ENCODE peak calls at places on chromosomes 2 and 18, in four cellular contexts. A is K562, T is HepG2, M is H1. O is an unnamed sample.

GRCh38 chr2:127619191-127619590 is 26.8 kb upstream of the GPR17 start:
- DNase-seq in A (no peak), T (no peak), M (no peak), O (no peak)

GRCh38 chr2:234363011-234363487 is 133.8 kb downstream of the ARL4C start:
- DNase-seq in A (no peak), T (peak), M (no peak), O (no peak)

GRCh38 chr2:39625193-39625926 is 40.4 kb upstream of the TMEM178A start:
- DNase-seq in A (no peak), T (no peak), M (no peak), O (no peak)

GRCh38 chr18:59268722-59269562 is 4.3 kb downstream of the RAX start:
- DNase-seq in A (peak), T (peak), M (peak), O (no peak)

GRCh38 chr18:44520981-44521672 is 159.6 kb upstream of the SETBP1 start:
- DNase-seq in A (no peak), T (no peak), M (no peak), O (no peak)

GRCh38 chr18:74906189-74906588 is 302.8 kb downstream of the PTGR3 start:
- DNase-seq in A (no peak), T (no peak), M (no peak), O (no peak)

GRCh38 chr2:214808961-214809750 is at the start of gene BARD1:
- DNase-seq in A (peak), T (peak), M (peak), O (no peak)

GRCh38 chr18:25832008-25832604 is 258.3 kb downstream of the SS18 start:
- DNase-seq in A (peak), T (peak), M (peak), O (no peak)

GRCh38 chr18:55189972-55190371 is 230.7 kb upstream of the CCDC68 start:
- DNase-seq in A (peak), T (no peak), M (no peak), O (no peak)
- H3K4me3 ChIP-seq in A (no peak), T (no peak), M (no peak), O (no peak)

GRCh38 chr18:22946217-22946616 is 13.1 kb downstream of the RBBP8 start:
- DNase-seq in A (no peak), T (no peak), M (no peak), O (no peak)

GRCh38 chr18:22952525-22952924 is 19.4 kb downstream of the RBBP8 start:
- DNase-seq in A (no peak), T (no peak), M (no peak), O (no peak)

GRCh38 chr18:22943847-22944246 is 10.7 kb downstream of the RBBP8 start:
- DNase-seq in A (no peak), T (no peak), M (no peak), O (no peak)

GRCh38 chr18:22951823-22952222 is 18.7 kb downstream of the RBBP8 start:
- DNase-seq in A (no peak), T (no peak), M (no peak), O (no peak)

DNA sequence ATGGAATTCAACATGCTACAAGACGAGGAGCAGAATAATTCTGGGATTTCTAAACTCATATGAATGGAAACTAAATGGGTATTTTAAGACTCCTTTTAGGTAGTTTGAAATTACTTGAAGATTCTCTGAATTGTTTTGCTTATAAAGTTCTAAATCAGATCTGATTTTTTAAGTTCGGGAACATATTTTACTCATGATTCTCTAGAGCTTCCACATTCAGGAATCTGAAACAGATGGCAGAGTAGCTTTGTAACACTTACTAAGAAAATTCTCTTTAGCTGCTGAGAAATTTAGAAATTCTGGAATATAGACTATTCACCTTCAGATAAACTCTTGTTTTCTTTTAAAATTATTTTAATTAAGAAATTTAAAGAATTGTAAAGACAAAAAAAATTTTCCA is 13.7 kb downstream of the RBBP8 start:
- DNase-seq in A (no peak), T (no peak), M (no peak), O (no peak)
- TF ChIP-seq ATF2 in A (no peak), T (no peak), M (no peak), O (no peak)

GRCh38 chr2:101127319-101128056 is 23.7 kb downstream of the TBC1D8 start:
- DNase-seq in A (no peak), T (no peak), M (no peak), O (no peak)
- H3K4me3 ChIP-seq in A (no peak), T (no peak), M (no peak), O (no peak)

GRCh38 chr2:134142341-134142738 is 111.5 kb upstream of the MGAT5 start:
- DNase-seq in A (no peak), T (no peak), M (no peak), O (no peak)
- TF ChIP-seq ATF2 in A (no peak), T (no peak), M (no peak), O (no peak)

DNA sequence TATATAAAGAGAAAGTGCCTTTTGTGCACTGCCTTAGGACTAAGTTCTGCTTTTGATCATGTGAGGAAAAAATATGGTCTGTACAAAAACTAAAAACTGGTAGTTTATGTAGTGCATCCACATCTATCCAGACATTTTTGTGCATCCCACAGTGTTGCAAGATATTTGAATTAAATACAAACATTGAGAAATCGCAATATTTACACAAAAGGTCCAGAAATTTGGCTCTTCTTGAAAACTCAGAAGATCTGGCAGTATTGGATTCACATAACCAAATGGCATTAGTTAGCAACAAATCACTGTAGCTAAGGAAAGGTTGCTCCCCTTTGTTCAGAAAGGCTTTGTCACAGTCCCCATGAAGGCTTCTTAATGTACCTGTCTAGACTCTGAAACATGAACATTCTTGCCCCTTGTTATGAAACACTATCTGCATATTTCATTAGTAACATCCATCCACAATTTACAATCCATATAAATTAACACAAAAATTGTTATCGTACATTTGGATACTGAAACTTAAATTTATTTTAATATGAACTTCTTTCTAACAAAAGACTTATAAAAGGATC is 2.2 kb downstream of the MMADHC start:
- DNase-seq in A (no peak), T (peak), M (no peak), O (no peak)
- H3K4me3 ChIP-seq in A (peak), T (peak), M (no peak), O (peak)

GRCh38 chr2:61367177-61367576 is 103.7 kb downstream of the USP34 start:
- DNase-seq in A (no peak), T (no peak), M (no peak), O (no peak)

GRCh38 chr2:61361068-61361467 is 109.8 kb downstream of the USP34 start:
- DNase-seq in A (no peak), T (no peak), M (no peak), O (no peak)

GRCh38 chr2:61359058-61359457 is 111.8 kb downstream of the USP34 start:
- DNase-seq in A (no peak), T (no peak), M (no peak), O (no peak)

GRCh38 chr2:61362873-61363272 is 108.0 kb downstream of the USP34 start:
- DNase-seq in A (no peak), T (no peak), M (no peak), O (no peak)

GRCh38 chr2:61363580-61363979 is 107.3 kb downstream of the USP34 start:
- DNase-seq in A (no peak), T (no peak), M (no peak), O (no peak)
- TF ChIP-seq ATF2 in A (no peak), T (no peak), M (no peak), O (no peak)

GRCh38 chr18:77105680-77106079 is 26.9 kb downstream of the MBP start:
- DNase-seq in A (no peak), T (no peak), M (no peak), O (no peak)

GRCh38 chr18:77103181-77103875 is 29.3 kb downstream of the MBP start:
- DNase-seq in A (no peak), T (no peak), M (no peak), O (no peak)

GRCh38 chr18:77106331-77106730 is 26.3 kb downstream of the MBP start:
- DNase-seq in A (peak), T (no peak), M (no peak), O (no peak)

GRCh38 chr18:77103991-77104521 is 28.5 kb downstream of the MBP start:
- DNase-seq in A (no peak), T (no peak), M (no peak), O (no peak)

GRCh38 chr18:77105021-77105420 is 27.6 kb downstream of the MBP start:
- DNase-seq in A (no peak), T (no peak), M (no peak), O (no peak)
- H3K4me3 ChIP-seq in A (no peak), T (no peak), M (no peak), O (peak)